ENCODE peak calls at places on chromosomes 5 and 9, in five cellular contexts. S, T, F, Z and H are unnamed samples.

GRCh38 chr5:132506094-132506692 is 15.6 kb upstream of the IRF1 start:
- DNase-seq in S (peak; percentile 96), T (no peak), F (peak; percentile 35), Z (peak; percentile 52), H (peak; percentile 35)

GRCh38 chr5:14225173-14225834 is 82.2 kb downstream of the TRIO start:
- DNase-seq in S (no peak), T (no peak), F (no peak), Z (no peak), H (no peak)

GRCh38 chr5:56003179-56003578 is 8.4 kb upstream of the IL6ST start:
- DNase-seq in S (peak; percentile 55), T (no peak), F (peak; percentile 15), Z (peak; percentile 49), H (no peak)

GRCh38 chr9:110828148-110828730 is 159.6 kb downstream of the MUSK start:
- DNase-seq in S (peak; percentile 69), T (no peak), F (no peak), Z (no peak), H (peak; percentile 17)

GRCh38 chr5:126002222-126002897 is 420.8 kb upstream of the GRAMD2B start:
- DNase-seq in S (peak; percentile 94), T (no peak), F (no peak), Z (peak; percentile 45), H (no peak)

GRCh38 chr5:177390363-177391300 is 6.4 kb downstream of the SLC34A1 start:
- DNase-seq in S (peak; percentile 82), T (peak; percentile 42), F (peak; percentile 81), Z (peak; percentile 73), H (peak; percentile 91)

GRCh38 chr9:23379842-23380241 is 446.2 kb downstream of the ELAVL2 start:
- DNase-seq in S (no peak), T (no peak), F (no peak), Z (no peak), H (no peak)

GRCh38 chr9:6996061-6996854 is 238.5 kb downstream of the KDM4C start:
- DNase-seq in S (peak; percentile 42), T (no peak), F (no peak), Z (no peak), H (no peak)

GRCh38 chr5:157160001-157160400 is 6.1 kb downstream of the GARIN3 start:
- DNase-seq in S (no peak), T (no peak), F (no peak), Z (no peak), H (no peak)

GRCh38 chr9:27414215-27414731 is 109.8 kb upstream of the IFNK start:
- DNase-seq in S (peak; percentile 76), T (no peak), F (no peak), Z (no peak), H (no peak)

GRCh38 chr9:12955510-12956163 is 180.8 kb downstream of the LURAP1L start:
- DNase-seq in S (no peak), T (peak; percentile 53), F (no peak), Z (no peak), H (no peak)

GRCh38 chr5:56200856-56201638 is 32.1 kb downstream of the ANKRD55 start:
- DNase-seq in S (peak; percentile 83), T (peak; percentile 14), F (peak; percentile 69), Z (peak; percentile 58), H (peak; percentile 80)

GRCh38 chr5:67149933-67150523 is 46.6 kb downstream of the CD180 start:
- DNase-seq in S (peak; percentile 72), T (no peak), F (no peak), Z (no peak), H (no peak)

GRCh38 chr5:751496-751895 is 33.0 kb downstream of the ZDHHC11B start:
- DNase-seq in S (no peak), T (no peak), F (no peak), Z (no peak), H (no peak)

GRCh38 chr5:143456952-143457547 is 53.6 kb upstream of the NR3C1 start:
- DNase-seq in S (peak; percentile 72), T (no peak), F (peak; percentile 0), Z (peak; percentile 53), H (no peak)

GRCh38 chr5:44085083-44085482 is 304.1 kb downstream of the FGF10 start:
- DNase-seq in S (no peak), T (no peak), F (no peak), Z (no peak), H (no peak)

GRCh38 chr5:127856310-127856709 is 153.1 kb downstream of the CCDC192 start:
- DNase-seq in S (no peak), T (no peak), F (no peak), Z (no peak), H (no peak)

GRCh38 chr9:124108216-124108615 is 96.6 kb downstream of the LHX2 start:
- DNase-seq in S (no peak), T (no peak), F (no peak), Z (no peak), H (no peak)

GRCh38 chr5:98397081-98397480 is 376.4 kb upstream of the RGMB start:
- DNase-seq in S (peak; percentile 26), T (no peak), F (no peak), Z (peak; percentile 26), H (no peak)

GRCh38 chr5:179262126-179262920 is 82.9 kb downstream of the ADAMTS2 start:
- DNase-seq in S (no peak), T (no peak), F (no peak), Z (no peak), H (no peak)

GRCh38 chr9:130689937-130690700 is 3.5 kb upstream of the EXOSC2 start:
- DNase-seq in S (peak; percentile 99), T (peak; percentile 56), F (peak; percentile 69), Z (peak; percentile 98), H (peak; percentile 84)
- H3K9ac ChIP-seq in S (no peak overlapping the region), T (peak overlapping the region; percentile 61), F (no peak overlapping the region), Z (peak overlapping the region; percentile 67), H (no peak overlapping the region)

GRCh38 chr9:98708103-98708932 is 417 bp downstream of the GABBR2 start:
- DNase-seq in S (no peak), T (no peak), F (no peak), Z (no peak), H (no peak)

GRCh38 chr9:98706651-98707103 is 2.1 kb downstream of the GABBR2 start:
- DNase-seq in S (peak; percentile 40), T (no peak), F (no peak), Z (no peak), H (no peak)

GRCh38 chr9:98708933-98709911 is at the start of gene GABBR2:
- DNase-seq in S (no peak), T (no peak), F (no peak), Z (no peak), H (peak; percentile 74)

GRCh38 chr9:98709968-98710965 is 1.5 kb upstream of the GABBR2 start:
- DNase-seq in S (peak; percentile 74), T (peak; percentile 5), F (no peak), Z (peak; percentile 44), H (peak; percentile 74)

GRCh38 chr9:98707158-98708102 is 1.3 kb downstream of the GABBR2 start:
- DNase-seq in S (peak; percentile 82), T (no peak), F (peak; percentile 3), Z (peak; percentile 54), H (peak; percentile 94)
- TF ChIP-seq EZH2 in S (peak; percentile 45), T (no peak), F (no peak), Z (peak; percentile 80), H (peak; percentile 91)

DNA sequence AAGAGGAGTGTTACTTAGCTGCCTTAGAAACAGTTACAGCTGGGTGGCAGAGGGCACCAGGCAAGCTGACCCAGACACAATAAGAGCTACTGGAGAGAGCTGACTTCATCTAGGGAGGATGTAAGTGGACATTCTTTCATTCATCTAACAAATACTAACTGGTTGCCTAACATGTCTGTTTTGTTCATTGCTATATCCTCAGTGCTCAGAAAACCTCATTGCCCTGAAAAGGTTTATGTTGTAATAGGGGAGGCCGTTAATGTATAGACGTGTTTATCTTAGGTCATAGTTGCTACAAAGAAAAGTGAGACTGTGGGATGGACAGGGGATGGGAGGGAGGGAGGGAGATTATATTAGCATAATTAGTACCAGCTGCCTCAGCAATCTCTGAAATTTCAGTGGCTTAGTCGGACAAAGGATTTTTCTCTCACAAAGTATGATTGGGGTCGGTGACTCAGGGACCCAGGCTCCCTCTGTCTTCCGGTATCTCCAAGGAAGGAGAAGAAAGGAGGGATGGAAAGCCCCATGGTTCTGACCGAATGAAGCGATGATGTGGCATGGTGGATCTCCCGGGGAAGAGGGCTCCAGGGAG is 2.6 kb upstream of the SNX18 start:
- DNase-seq in S (peak; percentile 51), T (no peak), F (no peak), Z (no peak), H (no peak)
- H3K9ac ChIP-seq in S (no peak overlapping the region), T (peak overlapping the region; percentile 63), F (no peak overlapping the region), Z (no peak overlapping the region), H (no peak overlapping the region)

DNA sequence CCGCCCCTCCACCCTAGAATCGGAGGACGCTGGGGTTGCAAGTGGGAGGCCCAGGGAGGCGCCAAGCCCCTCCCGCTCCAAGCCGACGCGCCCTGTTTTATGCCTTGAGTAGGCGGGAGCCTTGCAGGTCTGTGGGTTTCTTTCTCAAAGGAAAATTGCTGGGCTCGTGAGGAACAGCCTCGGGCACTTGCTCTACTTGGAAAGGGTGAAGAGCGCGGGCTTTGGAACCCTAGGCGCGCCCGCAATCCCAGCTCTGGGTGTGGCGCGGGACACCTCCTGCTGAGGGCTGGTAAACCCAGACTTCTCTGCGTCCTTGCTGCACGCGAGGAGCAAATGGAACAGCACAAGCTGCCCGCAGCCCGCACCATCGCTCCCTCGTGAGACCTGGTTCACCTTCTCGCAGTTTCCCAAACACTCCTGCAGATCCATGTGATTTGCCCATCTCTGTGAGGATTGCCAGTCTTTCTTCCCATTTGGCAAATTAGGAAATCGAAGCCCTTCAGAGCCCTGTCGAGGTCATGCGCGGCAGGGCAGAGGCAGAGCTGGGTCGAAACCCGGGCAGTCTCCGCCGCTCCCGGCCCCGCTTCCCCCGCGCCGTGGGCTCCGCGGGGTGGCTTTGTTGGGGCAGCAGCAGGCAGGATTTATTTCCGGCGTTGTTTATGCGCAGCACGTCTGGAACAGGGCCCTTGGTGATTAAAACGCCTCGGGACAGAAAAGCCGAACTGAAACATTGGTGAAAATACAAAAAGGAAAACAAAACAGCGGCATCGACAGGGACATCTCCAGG is 98.4 kb upstream of the CPLX2 start:
- DNase-seq in S (no peak), T (peak; percentile 60), F (no peak), Z (no peak), H (peak; percentile 64)
- TF ChIP-seq EZH2 in S (no peak), T (no peak), F (no peak), Z (no peak), H (peak; percentile 47)

GRCh38 chr5:149175346-149176113 is 34.2 kb downstream of the ABLIM3 start:
- DNase-seq in S (peak; percentile 63), T (no peak), F (no peak), Z (no peak), H (no peak)

GRCh38 chr5:149170292-149170691 is 29.0 kb downstream of the ABLIM3 start:
- DNase-seq in S (peak; percentile 64), T (no peak), F (no peak), Z (no peak), H (no peak)

GRCh38 chr5:149174847-149175234 is 33.5 kb downstream of the ABLIM3 start:
- DNase-seq in S (no peak), T (no peak), F (no peak), Z (no peak), H (no peak)

GRCh38 chr5:149172709-149173505 is 31.6 kb downstream of the ABLIM3 start:
- DNase-seq in S (no peak), T (no peak), F (no peak), Z (peak; percentile 20), H (no peak)

GRCh38 chr5:149172261-149172660 is 31.0 kb downstream of the ABLIM3 start:
- DNase-seq in S (peak; percentile 77), T (no peak), F (no peak), Z (peak; percentile 76), H (no peak)
- H3K9ac ChIP-seq in S (no peak overlapping the region), T (no peak overlapping the region), F (no peak overlapping the region), Z (no peak overlapping the region), H (no peak overlapping the region)